ENCODE peak calls at places on chromosomes 5 and 9, in seven cellular contexts. One of them, this sample, is unnamed.

GRCh38 chr5:168947212-168947868 is 353.6 kb downstream of the SLIT3 start:
- DNase-seq in AG04450: no peak
- DNase-seq in fibroblast of lung: peak
- DNase-seq in A549: peak
- DNase-seq in heart left ventricle: no peak
- DNase-seq in uterus: no peak
- DNase-seq in Peyer's patch: no peak
- DNase-seq in this sample: peak

GRCh38 chr5:73363911-73364730 is 84.5 kb downstream of the FOXD1 start:
- DNase-seq in AG04450: no peak
- DNase-seq in fibroblast of lung: peak
- DNase-seq in A549: no peak
- DNase-seq in heart left ventricle: no peak
- DNase-seq in uterus: no peak
- DNase-seq in Peyer's patch: no peak
- DNase-seq in this sample: no peak

GRCh38 chr5:38867071-38867790 is 21.4 kb downstream of the OSMR start:
- DNase-seq in AG04450: no peak
- DNase-seq in fibroblast of lung: peak
- DNase-seq in A549: no peak
- DNase-seq in heart left ventricle: no peak
- DNase-seq in uterus: no peak
- DNase-seq in Peyer's patch: no peak
- DNase-seq in this sample: no peak

GRCh38 chr9:111153973-111154590 is 115.8 kb upstream of the LPAR1 start:
- DNase-seq in AG04450: no peak
- DNase-seq in fibroblast of lung: peak
- DNase-seq in A549: no peak
- DNase-seq in heart left ventricle: no peak
- DNase-seq in uterus: no peak
- DNase-seq in Peyer's patch: no peak
- DNase-seq in this sample: peak

GRCh38 chr5:170333161-170333909 is 35.8 kb upstream of the LCP2 start:
- DNase-seq in AG04450: no peak
- DNase-seq in fibroblast of lung: no peak
- DNase-seq in A549: no peak
- DNase-seq in heart left ventricle: no peak
- DNase-seq in uterus: no peak
- DNase-seq in Peyer's patch: peak
- DNase-seq in this sample: no peak

GRCh38 chr9:111038336-111039202 is at the start of gene LPAR1:
- DNase-seq in AG04450: peak
- DNase-seq in fibroblast of lung: peak
- DNase-seq in A549: no peak
- DNase-seq in heart left ventricle: peak
- DNase-seq in uterus: peak
- DNase-seq in Peyer's patch: peak
- DNase-seq in this sample: no peak

GRCh38 chr9:36191290-36191645 is 547 bp downstream of the CLTA start:
- DNase-seq in AG04450: no peak
- DNase-seq in fibroblast of lung: no peak
- DNase-seq in A549: no peak
- DNase-seq in heart left ventricle: no peak
- DNase-seq in uterus: no peak
- DNase-seq in Peyer's patch: peak
- DNase-seq in this sample: no peak

GRCh38 chr9:105694848-105695581 is 674 bp downstream of the TMEM38B start:
- DNase-seq in AG04450: no peak
- DNase-seq in fibroblast of lung: peak
- DNase-seq in A549: peak
- DNase-seq in heart left ventricle: peak
- DNase-seq in uterus: peak
- DNase-seq in Peyer's patch: peak
- DNase-seq in this sample: no peak

GRCh38 chr5:166282939-166283338 is 2008.5 kb upstream of the WWC1 start:
- DNase-seq in AG04450: no peak
- DNase-seq in fibroblast of lung: no peak
- DNase-seq in A549: no peak
- DNase-seq in heart left ventricle: no peak
- DNase-seq in uterus: no peak
- DNase-seq in Peyer's patch: no peak
- DNase-seq in this sample: no peak

GRCh38 chr5:32223972-32224608 is 50.0 kb upstream of the GOLPH3 start:
- DNase-seq in AG04450: peak
- DNase-seq in fibroblast of lung: peak
- DNase-seq in A549: peak
- DNase-seq in heart left ventricle: no peak
- DNase-seq in uterus: no peak
- DNase-seq in Peyer's patch: no peak
- DNase-seq in this sample: no peak

GRCh38 chr5:5719292-5719691 is 296.8 kb downstream of the ICE1 start:
- DNase-seq in AG04450: no peak
- DNase-seq in fibroblast of lung: no peak
- DNase-seq in A549: no peak
- DNase-seq in heart left ventricle: no peak
- DNase-seq in uterus: no peak
- DNase-seq in Peyer's patch: no peak
- DNase-seq in this sample: no peak

GRCh38 chr9:99274511-99274910 is 52.4 kb downstream of the SEC61B start:
- DNase-seq in AG04450: no peak
- DNase-seq in fibroblast of lung: no peak
- DNase-seq in A549: no peak
- DNase-seq in heart left ventricle: no peak
- DNase-seq in uterus: no peak
- DNase-seq in Peyer's patch: no peak
- DNase-seq in this sample: no peak

GRCh38 chr5:62661126-62661525 is 82.5 kb downstream of the LRRC70 start:
- DNase-seq in AG04450: no peak
- DNase-seq in fibroblast of lung: no peak
- DNase-seq in A549: no peak
- DNase-seq in heart left ventricle: no peak
- DNase-seq in uterus: no peak
- DNase-seq in Peyer's patch: no peak
- DNase-seq in this sample: no peak
- H3K4me3 ChIP-seq in AG04450: no peak
- H3K4me3 ChIP-seq in fibroblast of lung: no peak
- H3K4me3 ChIP-seq in A549: no peak
- H3K4me3 ChIP-seq in heart left ventricle: no peak
- H3K4me3 ChIP-seq in uterus: no peak
- H3K4me3 ChIP-seq in Peyer's patch: no peak
- H3K4me3 ChIP-seq in this sample: no peak

DNA sequence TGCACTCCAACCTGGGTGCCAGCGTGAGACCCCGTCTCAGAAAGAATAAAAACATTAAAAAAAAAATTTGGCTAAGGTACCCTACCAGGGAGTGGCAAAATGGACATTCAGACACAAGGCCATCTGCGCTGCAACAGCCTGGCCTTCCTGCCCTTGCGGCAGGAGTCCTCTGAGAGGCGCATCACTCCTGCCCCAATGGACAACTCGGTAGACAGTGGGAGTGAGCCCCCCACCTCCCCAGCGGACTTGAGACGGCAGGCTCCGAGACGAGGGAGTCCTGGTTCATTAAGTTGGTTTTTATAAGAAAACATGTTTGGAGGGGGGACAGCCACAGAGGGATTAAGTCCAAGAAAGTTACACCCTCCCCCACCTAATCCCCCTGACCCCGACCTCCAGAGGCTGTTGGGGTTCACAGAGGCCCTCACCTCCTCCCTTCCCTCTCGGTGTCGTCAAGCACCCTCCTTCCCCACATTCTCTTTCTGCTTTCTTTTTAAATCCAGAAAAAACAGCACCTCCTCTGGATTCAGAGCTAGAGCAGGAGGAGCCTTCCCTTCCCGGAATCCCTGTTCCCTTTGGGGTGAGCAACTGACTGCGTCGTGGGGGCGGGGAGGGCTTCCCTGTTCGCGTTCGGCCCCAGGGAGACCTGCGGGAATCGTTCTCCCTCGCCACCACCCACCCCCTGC is 1.8 kb upstream of the EGR1 start:
- DNase-seq in AG04450: no peak
- DNase-seq in fibroblast of lung: no peak
- DNase-seq in A549: no peak
- DNase-seq in heart left ventricle: no peak
- DNase-seq in uterus: no peak
- DNase-seq in Peyer's patch: no peak
- DNase-seq in this sample: peak
- TF ChIP-seq CTCF in AG04450: peak
- TF ChIP-seq CTCF in fibroblast of lung: no peak
- TF ChIP-seq CTCF in A549: no peak
- TF ChIP-seq CTCF in heart left ventricle: no peak
- TF ChIP-seq CTCF in uterus: no peak
- TF ChIP-seq CTCF in Peyer's patch: no peak
- TF ChIP-seq CTCF in this sample: no peak

GRCh38 chr5:17415282-17415681 is 82.7 kb upstream of the TAF11L2 start:
- DNase-seq in AG04450: no peak
- DNase-seq in fibroblast of lung: no peak
- DNase-seq in A549: no peak
- DNase-seq in heart left ventricle: no peak
- DNase-seq in uterus: no peak
- DNase-seq in Peyer's patch: no peak
- DNase-seq in this sample: no peak

GRCh38 chr5:17411436-17411835 is 86.6 kb upstream of the TAF11L2 start:
- DNase-seq in AG04450: no peak
- DNase-seq in fibroblast of lung: peak
- DNase-seq in A549: no peak
- DNase-seq in heart left ventricle: no peak
- DNase-seq in uterus: no peak
- DNase-seq in Peyer's patch: no peak
- DNase-seq in this sample: no peak

GRCh38 chr5:17412760-17413671 is 85.0 kb upstream of the TAF11L2 start:
- DNase-seq in AG04450: no peak
- DNase-seq in fibroblast of lung: no peak
- DNase-seq in A549: no peak
- DNase-seq in heart left ventricle: no peak
- DNase-seq in uterus: peak
- DNase-seq in Peyer's patch: no peak
- DNase-seq in this sample: no peak

GRCh38 chr5:17413691-17414090 is 84.3 kb upstream of the TAF11L2 start:
- DNase-seq in AG04450: no peak
- DNase-seq in fibroblast of lung: no peak
- DNase-seq in A549: no peak
- DNase-seq in heart left ventricle: no peak
- DNase-seq in uterus: no peak
- DNase-seq in Peyer's patch: no peak
- DNase-seq in this sample: no peak
- H3K4me3 ChIP-seq in AG04450: no peak
- H3K4me3 ChIP-seq in fibroblast of lung: no peak
- H3K4me3 ChIP-seq in A549: no peak
- H3K4me3 ChIP-seq in heart left ventricle: no peak
- H3K4me3 ChIP-seq in uterus: no peak
- H3K4me3 ChIP-seq in Peyer's patch: no peak
- H3K4me3 ChIP-seq in this sample: no peak

DNA sequence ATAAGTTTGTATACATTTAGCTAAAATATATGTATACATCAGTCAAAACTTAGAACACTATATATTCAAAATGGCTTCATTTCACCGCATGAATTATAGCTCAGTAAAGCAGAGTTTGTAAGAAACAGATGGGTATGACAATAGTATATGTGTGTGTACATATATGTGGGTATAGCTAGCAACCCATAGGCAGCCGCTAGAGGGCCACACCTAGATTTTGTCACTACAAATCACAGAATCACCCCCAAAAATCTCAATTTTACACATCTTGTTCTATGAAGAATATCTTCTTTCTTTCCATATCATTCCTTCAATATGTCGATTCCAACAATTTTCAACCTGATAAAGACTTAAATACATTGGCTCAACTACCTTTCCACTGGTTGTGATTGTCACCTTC is 357.8 kb upstream of the CCNG1 start:
- DNase-seq in AG04450: no peak
- DNase-seq in fibroblast of lung: peak
- DNase-seq in A549: no peak
- DNase-seq in heart left ventricle: no peak
- DNase-seq in uterus: no peak
- DNase-seq in Peyer's patch: no peak
- DNase-seq in this sample: no peak
- TF ChIP-seq CTCF in AG04450: no peak
- TF ChIP-seq CTCF in fibroblast of lung: no peak
- TF ChIP-seq CTCF in A549: peak
- TF ChIP-seq CTCF in heart left ventricle: no peak
- TF ChIP-seq CTCF in uterus: no peak
- TF ChIP-seq CTCF in Peyer's patch: no peak
- TF ChIP-seq CTCF in this sample: peak

GRCh38 chr9:113462781-113463286 is 693 bp upstream of the RGS3 start:
- DNase-seq in AG04450: no peak
- DNase-seq in fibroblast of lung: no peak
- DNase-seq in A549: no peak
- DNase-seq in heart left ventricle: no peak
- DNase-seq in uterus: no peak
- DNase-seq in Peyer's patch: no peak
- DNase-seq in this sample: no peak

GRCh38 chr9:113467183-113467582 is 3.7 kb downstream of the RGS3 start:
- DNase-seq in AG04450: no peak
- DNase-seq in fibroblast of lung: no peak
- DNase-seq in A549: no peak
- DNase-seq in heart left ventricle: no peak
- DNase-seq in uterus: no peak
- DNase-seq in Peyer's patch: no peak
- DNase-seq in this sample: no peak

GRCh38 chr9:113464286-113464660 is 746 bp downstream of the RGS3 start:
- DNase-seq in AG04450: no peak
- DNase-seq in fibroblast of lung: no peak
- DNase-seq in A549: no peak
- DNase-seq in heart left ventricle: no peak
- DNase-seq in uterus: no peak
- DNase-seq in Peyer's patch: no peak
- DNase-seq in this sample: no peak

GRCh38 chr9:113463418-113464285 is at the start of gene RGS3:
- DNase-seq in AG04450: no peak
- DNase-seq in fibroblast of lung: peak
- DNase-seq in A549: peak
- DNase-seq in heart left ventricle: peak
- DNase-seq in uterus: no peak
- DNase-seq in Peyer's patch: no peak
- DNase-seq in this sample: no peak

GRCh38 chr9:113464672-113465271 is 1.2 kb downstream of the RGS3 start:
- DNase-seq in AG04450: no peak
- DNase-seq in fibroblast of lung: no peak
- DNase-seq in A549: no peak
- DNase-seq in heart left ventricle: no peak
- DNase-seq in uterus: no peak
- DNase-seq in Peyer's patch: no peak
- DNase-seq in this sample: no peak
- H3K4me3 ChIP-seq in AG04450: no peak
- H3K4me3 ChIP-seq in fibroblast of lung: no peak
- H3K4me3 ChIP-seq in A549: peak
- H3K4me3 ChIP-seq in heart left ventricle: peak
- H3K4me3 ChIP-seq in uterus: no peak
- H3K4me3 ChIP-seq in Peyer's patch: no peak
- H3K4me3 ChIP-seq in this sample: no peak

GRCh38 chr5:54742417-54742889 is 224.9 kb downstream of the SNX18 start:
- DNase-seq in AG04450: no peak
- DNase-seq in fibroblast of lung: peak
- DNase-seq in A549: peak
- DNase-seq in heart left ventricle: peak
- DNase-seq in uterus: no peak
- DNase-seq in Peyer's patch: no peak
- DNase-seq in this sample: no peak
- TF ChIP-seq CTCF in AG04450: peak
- TF ChIP-seq CTCF in fibroblast of lung: no peak
- TF ChIP-seq CTCF in A549: no peak
- TF ChIP-seq CTCF in heart left ventricle: peak
- TF ChIP-seq CTCF in uterus: no peak
- TF ChIP-seq CTCF in Peyer's patch: no peak
- TF ChIP-seq CTCF in this sample: peak

This sample was measured in astrocyte of the cerebellum.